ENCODE peak calls at places on chromosomes 7 and 10, in seven cellular contexts. W, H, E, D, L, M and A are unnamed samples.
A peak's percentile ranks its signal among the peaks of the same experiment; 100 is the strongest.

GRCh38 chr7:30612658-30613265 is 18.1 kb downstream of the GARS1 start:
- DNase-seq in W (no peak), H (no peak), E (no peak), D (no peak), L (no peak), M (no peak), A (no peak)

GRCh38 chr7:149680316-149681025 is 92.9 kb downstream of the ZNF467 start:
- DNase-seq in W (no peak), H (no peak), E (no peak), D (no peak), L (no peak), M (no peak), A (no peak)

GRCh38 chr7:99248391-99249067 is 24.1 kb upstream of the MYH16 start:
- DNase-seq in W (no peak), H (no peak), E (no peak), D (no peak), L (no peak), M (no peak), A (no peak)

GRCh38 chr10:50470798-50471582 is 152.8 kb downstream of the SGMS1 start:
- DNase-seq in W (no peak), H (no peak), E (no peak), D (peak; percentile 37), L (no peak), M (no peak), A (no peak)

GRCh38 chr10:17814981-17815380 is 5.8 kb downstream of the MRC1 start:
- DNase-seq in W (no peak), H (no peak), E (no peak), D (no peak), L (no peak), M (no peak), A (no peak)

GRCh38 chr7:132145466-132145865 is 430.8 kb downstream of the PLXNA4 start:
- DNase-seq in W (no peak), H (peak; percentile 24), E (peak; percentile 56), D (no peak), L (peak; percentile 31), M (peak; percentile 20), A (peak; percentile 43)

GRCh38 chr10:62424026-62424425 is 49.9 kb downstream of the ZNF365 start:
- DNase-seq in W (no peak), H (no peak), E (no peak), D (no peak), L (no peak), M (no peak), A (no peak)

GRCh38 chr10:110278562-110278961 is 26.2 kb downstream of the SMNDC1 start:
- DNase-seq in W (no peak), H (no peak), E (no peak), D (no peak), L (no peak), M (no peak), A (no peak)

GRCh38 chr7:50212016-50212325 is 92.5 kb upstream of the IKZF1 start:
- DNase-seq in W (no peak), H (no peak), E (no peak), D (no peak), L (no peak), M (no peak), A (no peak)

GRCh38 chr10:110762109-110762848 is 109.4 kb upstream of the PDCD4 start:
- DNase-seq in W (no peak), H (no peak), E (no peak), D (no peak), L (no peak), M (no peak), A (no peak)

GRCh38 chr7:137853053-137853452 is 6.3 kb upstream of the DGKI start:
- DNase-seq in W (no peak), H (no peak), E (no peak), D (no peak), L (no peak), M (no peak), A (no peak)

GRCh38 chr7:129865093-129865931 is 87.4 kb downstream of the UBE2H start:
- DNase-seq in W (no peak), H (no peak), E (no peak), D (no peak), L (peak; percentile 26), M (no peak), A (no peak)

GRCh38 chr7:47843291-47843690 is 105.0 kb downstream of the PKD1L1 start:
- DNase-seq in W (no peak), H (no peak), E (no peak), D (no peak), L (no peak), M (no peak), A (no peak)

GRCh38 chr10:129136866-129137415 is 330.1 kb upstream of the MGMT start:
- DNase-seq in W (no peak), H (no peak), E (no peak), D (no peak), L (no peak), M (no peak), A (no peak)

GRCh38 chr7:140877249-140877524 is 47.5 kb downstream of the BRAF start:
- DNase-seq in W (no peak), H (no peak), E (no peak), D (no peak), L (no peak), M (no peak), A (no peak)

GRCh38 chr7:157394246-157395191 is 57.7 kb downstream of the DNAJB6 start:
- DNase-seq in W (no peak), H (no peak), E (no peak), D (no peak), L (peak; percentile 48), M (no peak), A (no peak)

GRCh38 chr7:92785923-92786322 is 50.5 kb downstream of the CDK6 start:
- DNase-seq in W (no peak), H (no peak), E (no peak), D (no peak), L (peak; percentile 79), M (no peak), A (no peak)

GRCh38 chr7:101222275-101222830 is 4.4 kb downstream of the ZNHIT1 start:
- DNase-seq in W (no peak), H (no peak), E (no peak), D (no peak), L (no peak), M (no peak), A (no peak)

GRCh38 chr10:102335184-102335583 is 60.3 kb upstream of the NFKB2 start:
- DNase-seq in W (no peak), H (no peak), E (no peak), D (no peak), L (no peak), M (peak; percentile 9), A (peak; percentile 86)

GRCh38 chr10:58937423-58937822 is 239.0 kb upstream of the PHYHIPL start:
- DNase-seq in W (no peak), H (no peak), E (no peak), D (no peak), L (no peak), M (no peak), A (no peak)

GRCh38 chr10:30755474-30755873 is 125.9 kb upstream of the LYZL2 start:
- DNase-seq in W (no peak), H (no peak), E (no peak), D (no peak), L (no peak), M (peak; percentile 26), A (no peak)

GRCh38 chr10:69573056-69573806 is at the start of gene NEUROG3:
- DNase-seq in W (no peak), H (no peak), E (no peak), D (no peak), L (no peak), M (no peak), A (peak; percentile 34)

GRCh38 chr10:64733980-64734379 is 1212.8 kb downstream of the REEP3 start:
- DNase-seq in W (no peak), H (peak; percentile 8), E (peak; percentile 18), D (peak; percentile 36), L (peak; percentile 53), M (no peak), A (no peak)

GRCh38 chr7:134649231-134649775 is 2.6 kb downstream of the BPGM start:
- DNase-seq in W (no peak), H (no peak), E (no peak), D (no peak), L (no peak), M (no peak), A (no peak)
- H3K27ac ChIP-seq in W (no peak overlapping the region), H (no peak overlapping the region), E (no peak overlapping the region), D (no peak overlapping the region), L (peak overlapping the region; percentile 60), M (no peak overlapping the region), A (no peak overlapping the region)

GRCh38 chr10:120969219-120969645 is 118.1 kb downstream of the WDR11 start:
- DNase-seq in W (no peak), H (no peak), E (no peak), D (no peak), L (peak; percentile 47), M (no peak), A (no peak)

GRCh38 chr10:120970595-120971529 is 119.7 kb downstream of the WDR11 start:
- DNase-seq in W (no peak), H (no peak), E (no peak), D (no peak), L (no peak), M (no peak), A (no peak)

GRCh38 chr10:120975072-120975910 is 124.1 kb downstream of the WDR11 start:
- DNase-seq in W (no peak), H (no peak), E (no peak), D (no peak), L (no peak), M (no peak), A (no peak)

GRCh38 chr10:120972259-120972658 is 121.1 kb downstream of the WDR11 start:
- DNase-seq in W (no peak), H (no peak), E (no peak), D (no peak), L (no peak), M (no peak), A (no peak)

DNA sequence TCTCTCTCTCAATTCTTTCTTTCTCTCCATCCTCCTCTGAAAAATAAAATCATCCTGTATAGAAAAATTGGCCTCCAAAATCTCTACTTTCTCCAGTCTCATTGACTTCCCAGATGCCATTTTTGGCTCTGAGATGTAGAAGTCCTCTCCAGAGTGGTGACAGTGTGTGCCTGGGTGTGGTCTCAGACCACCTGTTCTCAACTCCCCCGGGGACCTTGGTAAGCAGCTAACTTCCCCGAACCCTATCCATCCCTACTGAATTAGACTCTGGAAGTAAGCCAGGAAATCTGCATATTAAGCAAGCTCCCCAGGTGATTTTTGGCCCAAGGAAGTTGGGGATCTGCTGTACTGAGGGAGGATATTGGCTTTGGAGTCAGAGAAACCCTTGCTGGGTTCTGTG is 120.5 kb downstream of the WDR11 start:
- DNase-seq in W (no peak), H (no peak), E (no peak), D (no peak), L (no peak), M (no peak), A (no peak)
- H3K27me3 ChIP-seq in W (no peaks in the 10 kb centered on the region), H (no peaks in the 10 kb centered on the region), E (no peaks in the 10 kb centered on the region), D (peaks cover 4% of the 10 kb centered on the region), L (peaks cover 43% of the 10 kb centered on the region), M (no peaks in the 10 kb centered on the region), A (peaks cover 13% of the 10 kb centered on the region)

GRCh38 chr10:124035306-124035927 is 58.0 kb downstream of the CHST15 start:
- DNase-seq in W (no peak), H (no peak), E (no peak), D (no peak), L (no peak), M (no peak), A (no peak)
- H3K27ac ChIP-seq in W (no peak overlapping the region), H (no peak overlapping the region), E (no peak overlapping the region), D (peak overlapping the region; percentile 80), L (no peak overlapping the region), M (no peak overlapping the region), A (no peak overlapping the region)

DNA sequence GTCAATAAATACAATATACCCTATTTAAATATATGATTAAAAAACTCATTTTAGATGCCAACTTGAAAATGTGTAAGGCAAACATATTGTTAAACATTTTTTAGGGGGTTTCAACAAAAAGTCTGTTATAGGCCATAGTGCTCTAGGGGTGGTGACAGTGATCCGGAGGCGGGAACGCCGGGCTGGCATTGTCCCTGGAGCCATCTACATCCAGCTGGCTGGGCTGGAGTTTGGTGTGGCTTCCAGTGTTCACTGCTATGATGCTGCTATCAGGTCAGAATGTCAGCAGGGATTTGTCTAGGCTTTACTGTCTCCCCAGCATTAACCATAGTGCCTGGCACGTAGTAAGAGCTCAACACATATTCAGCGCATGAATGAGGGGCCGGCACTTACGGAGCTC is 1.9 kb upstream of the SLC18A2 start:
- DNase-seq in W (no peak), H (no peak), E (no peak), D (no peak), L (no peak), M (no peak), A (no peak)
- H3K27me3 ChIP-seq in W (no peaks in the 10 kb centered on the region), H (no peaks in the 10 kb centered on the region), E (peaks cover 82% of the 10 kb centered on the region), D (peaks cover 20% of the 10 kb centered on the region), L (peaks cover 67% of the 10 kb centered on the region), M (peaks cover 9% of the 10 kb centered on the region), A (peaks cover 11% of the 10 kb centered on the region)